ENCODE peak calls at places on chromosomes 12 and 14, in seven cellular contexts. One of them, this sample, is unnamed.

GRCh38 chr14:77111021-77111420 is 13.0 kb downstream of the CIPC start:
- DNase-seq in HCT116: no peak
- DNase-seq in GM12878: no peak
- DNase-seq in K562: no peak
- DNase-seq in H1: no peak
- DNase-seq in endothelial cell of umbilical vein: peak
- DNase-seq in HepG2: no peak
- DNase-seq in this sample: peak

GRCh38 chr12:13241833-13242232 is 45.3 kb downstream of the EMP1 start:
- DNase-seq in HCT116: peak
- DNase-seq in GM12878: no peak
- DNase-seq in K562: no peak
- DNase-seq in H1: no peak
- DNase-seq in endothelial cell of umbilical vein: no peak
- DNase-seq in HepG2: peak
- DNase-seq in this sample: no peak

GRCh38 chr12:52346596-52346995 is 20.7 kb downstream of the KRT85 start:
- DNase-seq in HCT116: no peak
- DNase-seq in GM12878: peak
- DNase-seq in K562: no peak
- DNase-seq in H1: no peak
- DNase-seq in endothelial cell of umbilical vein: no peak
- DNase-seq in HepG2: no peak
- DNase-seq in this sample: no peak

GRCh38 chr14:64649383-64649998 is 54.7 kb upstream of the PLEKHG3 start:
- DNase-seq in HCT116: no peak
- DNase-seq in GM12878: no peak
- DNase-seq in K562: no peak
- DNase-seq in H1: no peak
- DNase-seq in endothelial cell of umbilical vein: no peak
- DNase-seq in HepG2: no peak
- DNase-seq in this sample: peak

GRCh38 chr12:1157046-1157445 is 166.0 kb downstream of the ERC1 start:
- DNase-seq in HCT116: no peak
- DNase-seq in GM12878: no peak
- DNase-seq in K562: no peak
- DNase-seq in H1: no peak
- DNase-seq in endothelial cell of umbilical vein: no peak
- DNase-seq in HepG2: no peak
- DNase-seq in this sample: no peak

GRCh38 chr12:4819654-4820053 is 90.1 kb upstream of the KCNA1 start:
- DNase-seq in HCT116: no peak
- DNase-seq in GM12878: no peak
- DNase-seq in K562: no peak
- DNase-seq in H1: no peak
- DNase-seq in endothelial cell of umbilical vein: no peak
- DNase-seq in HepG2: no peak
- DNase-seq in this sample: no peak

GRCh38 chr14:56474419-56475022 is 105.1 kb upstream of the TMEM260 start:
- DNase-seq in HCT116: peak
- DNase-seq in GM12878: no peak
- DNase-seq in K562: peak
- DNase-seq in H1: no peak
- DNase-seq in endothelial cell of umbilical vein: peak
- DNase-seq in HepG2: peak
- DNase-seq in this sample: peak

GRCh38 chr12:67382206-67382871 is 113.2 kb downstream of the CAND1 start:
- DNase-seq in HCT116: no peak
- DNase-seq in GM12878: no peak
- DNase-seq in K562: no peak
- DNase-seq in H1: no peak
- DNase-seq in endothelial cell of umbilical vein: no peak
- DNase-seq in HepG2: no peak
- DNase-seq in this sample: no peak

GRCh38 chr12:5088586-5089264 is 45.0 kb downstream of the KCNA5 start:
- DNase-seq in HCT116: no peak
- DNase-seq in GM12878: no peak
- DNase-seq in K562: no peak
- DNase-seq in H1: no peak
- DNase-seq in endothelial cell of umbilical vein: no peak
- DNase-seq in HepG2: no peak
- DNase-seq in this sample: no peak

DNA sequence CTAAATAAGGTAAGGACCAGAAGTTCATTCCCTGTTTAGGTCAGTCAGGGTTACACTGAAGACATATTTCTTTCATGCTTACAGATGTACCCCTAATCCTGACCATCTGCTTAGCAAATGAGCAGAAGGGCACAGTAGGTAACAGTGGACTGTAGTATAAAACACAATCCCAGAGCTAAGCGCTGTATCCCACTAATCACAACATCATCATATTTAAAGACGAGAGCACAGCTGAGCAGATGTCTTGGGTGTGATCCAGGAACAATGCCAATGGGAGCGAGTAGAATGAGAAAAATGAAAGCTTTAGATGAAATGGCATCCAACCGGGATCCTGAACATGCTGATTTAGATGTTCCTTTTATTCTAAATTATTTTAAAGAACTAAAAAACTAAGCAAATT is 213.4 kb downstream of the CCER1 start:
- DNase-seq in HCT116: no peak
- DNase-seq in GM12878: no peak
- DNase-seq in K562: no peak
- DNase-seq in H1: no peak
- DNase-seq in endothelial cell of umbilical vein: no peak
- DNase-seq in HepG2: no peak
- DNase-seq in this sample: no peak
- H3K27ac ChIP-seq in HCT116: no peak
- H3K27ac ChIP-seq in GM12878: no peak
- H3K27ac ChIP-seq in K562: no peak
- H3K27ac ChIP-seq in H1: no peak
- H3K27ac ChIP-seq in endothelial cell of umbilical vein: no peak
- H3K27ac ChIP-seq in HepG2: no peak
- H3K27ac ChIP-seq in this sample: no peak

DNA sequence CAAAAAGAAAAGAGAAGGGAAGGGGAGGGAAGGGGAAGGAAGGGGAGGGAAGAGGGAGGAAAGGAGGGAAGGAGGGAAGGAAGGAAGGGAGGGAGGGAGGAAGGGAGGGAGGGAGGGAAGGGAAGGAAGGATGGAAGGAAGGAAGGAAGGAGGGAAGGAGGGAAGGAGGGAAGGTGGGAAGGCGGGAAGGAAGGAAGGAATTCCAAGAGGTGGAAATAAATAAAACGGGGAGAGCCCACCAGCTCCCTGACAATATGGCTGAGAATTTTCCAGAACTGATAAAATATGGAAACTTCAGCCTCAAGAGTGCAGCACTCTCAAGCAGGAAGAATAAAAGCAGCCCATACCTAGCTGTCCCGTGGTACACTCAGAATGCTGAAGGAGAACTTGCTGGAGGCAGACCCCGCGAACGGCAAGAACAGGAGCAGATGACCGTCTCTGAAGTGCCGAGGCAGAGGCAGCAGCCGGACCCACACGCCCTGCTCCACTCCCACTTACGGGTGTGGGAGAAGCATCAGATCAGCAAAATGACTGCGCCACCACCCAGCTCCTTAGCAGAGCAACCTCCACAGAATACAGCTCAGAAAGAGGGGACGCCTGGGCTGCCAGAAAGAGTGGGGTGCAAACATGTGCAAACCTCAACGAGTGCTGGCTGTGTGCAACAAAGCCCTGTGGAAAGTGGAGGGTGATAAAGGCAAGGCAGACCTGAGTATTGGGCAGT is 34.1 kb upstream of the INF2 start:
- DNase-seq in HCT116: no peak
- DNase-seq in GM12878: no peak
- DNase-seq in K562: no peak
- DNase-seq in H1: no peak
- DNase-seq in endothelial cell of umbilical vein: no peak
- DNase-seq in HepG2: no peak
- DNase-seq in this sample: no peak
- H3K4me2 ChIP-seq in HCT116: no peak
- H3K4me2 ChIP-seq in GM12878: no peak
- H3K4me2 ChIP-seq in K562: no peak
- H3K4me2 ChIP-seq in H1: no peak
- H3K4me2 ChIP-seq in endothelial cell of umbilical vein: no peak
- H3K4me2 ChIP-seq in HepG2: no peak
- H3K4me2 ChIP-seq in this sample: no peak

GRCh38 chr14:37620856-37621255 is 25.4 kb downstream of the TTC6 start:
- DNase-seq in HCT116: no peak
- DNase-seq in GM12878: no peak
- DNase-seq in K562: no peak
- DNase-seq in H1: no peak
- DNase-seq in endothelial cell of umbilical vein: no peak
- DNase-seq in HepG2: no peak
- DNase-seq in this sample: no peak

GRCh38 chr14:37623552-37623951 is 28.1 kb downstream of the TTC6 start:
- DNase-seq in HCT116: peak
- DNase-seq in GM12878: no peak
- DNase-seq in K562: no peak
- DNase-seq in H1: no peak
- DNase-seq in endothelial cell of umbilical vein: peak
- DNase-seq in HepG2: no peak
- DNase-seq in this sample: no peak

GRCh38 chr14:37625597-37626595 is 30.5 kb downstream of the TTC6 start:
- DNase-seq in HCT116: no peak
- DNase-seq in GM12878: no peak
- DNase-seq in K562: no peak
- DNase-seq in H1: no peak
- DNase-seq in endothelial cell of umbilical vein: no peak
- DNase-seq in HepG2: peak
- DNase-seq in this sample: no peak

GRCh38 chr14:37622231-37622923 is 26.9 kb downstream of the TTC6 start:
- DNase-seq in HCT116: no peak
- DNase-seq in GM12878: no peak
- DNase-seq in K562: no peak
- DNase-seq in H1: peak
- DNase-seq in endothelial cell of umbilical vein: peak
- DNase-seq in HepG2: no peak
- DNase-seq in this sample: peak

DNA sequence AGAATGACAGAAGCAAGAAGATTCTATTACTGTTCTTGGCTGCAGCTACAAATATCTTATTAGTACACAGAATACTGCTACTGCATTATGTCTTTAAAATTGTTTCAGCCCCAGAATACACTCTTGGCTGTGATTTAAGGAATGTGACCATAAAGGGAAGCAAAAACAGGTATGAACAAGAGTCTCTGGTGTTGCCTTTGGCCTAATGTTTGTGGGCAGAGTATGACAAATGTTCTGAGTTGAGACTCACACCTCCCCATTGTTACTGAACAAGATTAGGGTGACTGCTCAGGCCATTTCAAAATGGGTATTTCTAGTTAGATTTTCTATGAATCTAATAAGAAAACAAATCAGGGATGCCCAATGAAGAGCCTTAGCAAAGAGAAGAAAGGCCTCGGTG is 28.5 kb downstream of the TTC6 start:
- DNase-seq in HCT116: no peak
- DNase-seq in GM12878: no peak
- DNase-seq in K562: no peak
- DNase-seq in H1: no peak
- DNase-seq in endothelial cell of umbilical vein: no peak
- DNase-seq in HepG2: no peak
- DNase-seq in this sample: no peak
- TF ChIP-seq POLR2AphosphoS5 in HCT116: no peak
- TF ChIP-seq POLR2AphosphoS5 in GM12878: no peak
- TF ChIP-seq POLR2AphosphoS5 in K562: no peak
- TF ChIP-seq POLR2AphosphoS5 in H1: no peak
- TF ChIP-seq POLR2AphosphoS5 in endothelial cell of umbilical vein: no peak
- TF ChIP-seq POLR2AphosphoS5 in HepG2: no peak
- TF ChIP-seq POLR2AphosphoS5 in this sample: no peak

GRCh38 chr12:123270380-123271181 is 1.1 kb downstream of the CDK2AP1 start:
- DNase-seq in HCT116: no peak
- DNase-seq in GM12878: no peak
- DNase-seq in K562: peak
- DNase-seq in H1: peak
- DNase-seq in endothelial cell of umbilical vein: no peak
- DNase-seq in HepG2: peak
- DNase-seq in this sample: peak
- H3K27ac ChIP-seq in HCT116: peak
- H3K27ac ChIP-seq in GM12878: peak
- H3K27ac ChIP-seq in K562: peak
- H3K27ac ChIP-seq in H1: peak
- H3K27ac ChIP-seq in endothelial cell of umbilical vein: peak
- H3K27ac ChIP-seq in HepG2: peak
- H3K27ac ChIP-seq in this sample: peak

GRCh38 chr12:53538209-53538689 is 31.0 kb upstream of the NPFF start:
- DNase-seq in HCT116: no peak
- DNase-seq in GM12878: no peak
- DNase-seq in K562: no peak
- DNase-seq in H1: no peak
- DNase-seq in endothelial cell of umbilical vein: peak
- DNase-seq in HepG2: peak
- DNase-seq in this sample: no peak

GRCh38 chr12:53539526-53539925 is 32.2 kb upstream of the NPFF start:
- DNase-seq in HCT116: no peak
- DNase-seq in GM12878: no peak
- DNase-seq in K562: no peak
- DNase-seq in H1: no peak
- DNase-seq in endothelial cell of umbilical vein: no peak
- DNase-seq in HepG2: no peak
- DNase-seq in this sample: no peak

GRCh38 chr12:53543539-53543938 is 36.3 kb upstream of the NPFF start:
- DNase-seq in HCT116: peak
- DNase-seq in GM12878: peak
- DNase-seq in K562: peak
- DNase-seq in H1: peak
- DNase-seq in endothelial cell of umbilical vein: peak
- DNase-seq in HepG2: peak
- DNase-seq in this sample: peak
- H3K4me2 ChIP-seq in HCT116: no peak
- H3K4me2 ChIP-seq in GM12878: no peak
- H3K4me2 ChIP-seq in K562: no peak
- H3K4me2 ChIP-seq in H1: no peak
- H3K4me2 ChIP-seq in endothelial cell of umbilical vein: no peak
- H3K4me2 ChIP-seq in HepG2: no peak
- H3K4me2 ChIP-seq in this sample: no peak

GRCh38 chr12:95548539-95549391 is 2.5 kb downstream of the USP44 start:
- DNase-seq in HCT116: no peak
- DNase-seq in GM12878: no peak
- DNase-seq in K562: peak
- DNase-seq in H1: peak
- DNase-seq in endothelial cell of umbilical vein: peak
- DNase-seq in HepG2: no peak
- DNase-seq in this sample: peak

GRCh38 chr12:95547522-95548055 is 3.7 kb downstream of the USP44 start:
- DNase-seq in HCT116: no peak
- DNase-seq in GM12878: no peak
- DNase-seq in K562: no peak
- DNase-seq in H1: no peak
- DNase-seq in endothelial cell of umbilical vein: no peak
- DNase-seq in HepG2: no peak
- DNase-seq in this sample: peak

GRCh38 chr12:95546491-95546813 is 4.8 kb downstream of the USP44 start:
- DNase-seq in HCT116: no peak
- DNase-seq in GM12878: no peak
- DNase-seq in K562: no peak
- DNase-seq in H1: no peak
- DNase-seq in endothelial cell of umbilical vein: no peak
- DNase-seq in HepG2: no peak
- DNase-seq in this sample: peak

GRCh38 chr12:95549392-95550084 is 1.7 kb downstream of the USP44 start:
- DNase-seq in HCT116: no peak
- DNase-seq in GM12878: no peak
- DNase-seq in K562: no peak
- DNase-seq in H1: no peak
- DNase-seq in endothelial cell of umbilical vein: no peak
- DNase-seq in HepG2: no peak
- DNase-seq in this sample: peak

GRCh38 chr12:95548056-95548538 is 3.2 kb downstream of the USP44 start:
- DNase-seq in HCT116: no peak
- DNase-seq in GM12878: no peak
- DNase-seq in K562: peak
- DNase-seq in H1: peak
- DNase-seq in endothelial cell of umbilical vein: peak
- DNase-seq in HepG2: no peak
- DNase-seq in this sample: peak
- TF ChIP-seq POLR2AphosphoS5 in HCT116: no peak
- TF ChIP-seq POLR2AphosphoS5 in GM12878: no peak
- TF ChIP-seq POLR2AphosphoS5 in K562: no peak
- TF ChIP-seq POLR2AphosphoS5 in H1: peak
- TF ChIP-seq POLR2AphosphoS5 in endothelial cell of umbilical vein: no peak
- TF ChIP-seq POLR2AphosphoS5 in HepG2: no peak
- TF ChIP-seq POLR2AphosphoS5 in this sample: no peak